ENCODE peak calls at places on chromosomes 7 and 10, in six cellular contexts. C, L, T, A, S and W are unnamed samples.

GRCh38 chr7:156194813-156195212 is 382.6 kb upstream of the SHH start:
- DNase-seq in T (no peak), L (no peak), S (no peak), C (no peak), A (no peak), W (no peak)

GRCh38 chr7:144436500-144436899 is 33.0 kb upstream of the NOBOX start:
- DNase-seq in C (no peak), T (no peak), A (no peak), L (no peak), S (no peak), W (no peak)

GRCh38 chr7:87218941-87219544 is 489 bp downstream of the TMEM243 start:
- DNase-seq in S (peak), A (no peak), T (peak), L (peak), C (peak), W (peak)

GRCh38 chr7:121714559-121715303 is 158.2 kb upstream of the PTPRZ1 start:
- DNase-seq in C (no peak), A (no peak), T (no peak), L (no peak), S (peak), W (no peak)

GRCh38 chr10:125012851-125013528 is 71.1 kb downstream of the ZRANB1 start:
- DNase-seq in T (no peak), S (no peak), C (peak), L (no peak), A (no peak), W (no peak)

GRCh38 chr7:129098409-129099084 is 43.6 kb upstream of the TNPO3 start:
- DNase-seq in C (no peak), L (no peak), T (no peak), A (no peak), S (peak), W (no peak)

GRCh38 chr7:143492043-143492471 is 14.4 kb downstream of the TAS2R41 start:
- DNase-seq in C (no peak), A (no peak), S (no peak), T (no peak), L (no peak), W (no peak)

GRCh38 chr7:112891698-112892097 is 101.5 kb upstream of the TMEM168 start:
- DNase-seq in C (no peak), L (no peak), S (no peak), T (no peak), A (no peak), W (no peak)

GRCh38 chr10:15348579-15348978 is 22.5 kb downstream of the FAM171A1 start:
- DNase-seq in C (no peak), L (no peak), T (peak), S (peak), A (no peak), W (no peak)

GRCh38 chr7:28749673-28750072 is 208.5 kb downstream of the TRIL start:
- DNase-seq in L (no peak), T (no peak), A (no peak), C (no peak), S (no peak), W (no peak)

GRCh38 chr10:60377955-60378354 is 11.7 kb downstream of the ANK3 start:
- DNase-seq in C (no peak), T (no peak), S (no peak), L (no peak), A (no peak), W (no peak)

GRCh38 chr10:43251664-43252165 is 15.2 kb downstream of the RASGEF1A start:
- DNase-seq in T (no peak), A (no peak), C (no peak), L (no peak), S (no peak), W (no peak)

GRCh38 chr7:108614903-108615302 is 45.2 kb downstream of the DNAJB9 start:
- DNase-seq in S (peak), C (no peak), T (no peak), L (no peak), A (no peak), W (no peak)

GRCh38 chr10:123642293-123642692 is 23.9 kb upstream of the GPR26 start:
- DNase-seq in C (no peak), A (no peak), S (peak), T (no peak), L (no peak), W (no peak)

GRCh38 chr10:114244126-114244525 is 5.1 kb downstream of the VWA2 start:
- DNase-seq in T (no peak), A (no peak), S (no peak), L (no peak), C (no peak), W (no peak)

GRCh38 chr10:100828744-100829102 is 83.3 kb downstream of the PAX2 start:
- DNase-seq in L (no peak), C (no peak), T (no peak), S (peak), A (no peak), W (peak)

GRCh38 chr7:149776305-149776704 is 2.9 kb upstream of the ZNF467 start:
- DNase-seq in A (no peak), L (peak), S (no peak), C (peak), T (peak), W (no peak)

GRCh38 chr7:157738064-157738460 is 401.3 kb downstream of the DNAJB6 start:
- DNase-seq in A (no peak), L (no peak), S (peak), C (no peak), T (no peak), W (no peak)

GRCh38 chr7:17781491-17782215 is 158.6 kb downstream of the SNX13 start:
- DNase-seq in A (peak), S (no peak), T (no peak), C (no peak), L (no peak), W (no peak)

GRCh38 chr10:129921801-129922597 is 42.1 kb downstream of the EBF3 start:
- DNase-seq in T (peak), S (no peak), L (peak), A (no peak), C (no peak), W (no peak)

GRCh38 chr10:102603946-102604345 is 40.3 kb upstream of the TRIM8 start:
- DNase-seq in C (no peak), A (no peak), L (no peak), S (no peak), T (peak), W (no peak)

GRCh38 chr7:130299909-130300308 is 6.9 kb downstream of the CPA4 start:
- DNase-seq in T (no peak), S (no peak), A (no peak), L (no peak), C (no peak), W (no peak)

GRCh38 chr7:14420768-14421167 is 431.3 kb upstream of the ETV1 start:
- DNase-seq in T (no peak), A (no peak), L (no peak), C (no peak), S (peak), W (no peak)

DNA sequence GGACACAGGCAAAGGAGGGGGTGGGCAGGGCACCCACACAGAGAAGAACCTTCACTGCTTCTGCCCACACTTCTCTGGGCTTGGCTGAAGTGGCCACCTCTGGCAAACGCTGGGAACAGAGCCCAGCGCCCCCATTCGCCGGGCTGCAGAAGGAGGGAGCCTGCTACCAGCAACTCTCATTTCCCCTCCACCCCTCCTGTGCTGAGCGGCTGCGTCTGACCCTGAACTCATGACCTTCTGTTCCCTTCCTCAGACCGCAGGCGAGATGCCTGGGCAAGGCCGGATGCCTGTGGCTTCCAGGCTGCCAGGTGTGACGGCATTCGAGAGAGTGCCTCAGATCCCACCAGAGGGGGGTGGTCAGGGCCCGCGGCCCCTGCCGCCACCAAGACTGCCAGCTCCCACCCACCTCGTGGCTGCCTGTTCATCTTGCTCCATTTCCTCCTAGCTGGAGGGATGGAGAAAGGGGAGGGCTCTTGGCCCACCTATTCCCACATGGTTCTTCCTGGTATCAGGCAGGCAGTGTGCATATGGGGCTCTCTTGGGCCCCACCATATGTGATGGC is 19.8 kb downstream of the DNAJB12 start:
- DNase-seq in S (peak), T (peak), L (peak), A (peak), C (peak), W (peak)
- TF ChIP-seq CTCF in S (no peak), T (no peak), L (no peak), A (no peak), C (peak), W (peak)

GRCh38 chr7:76260171-76260703 is 42.2 kb upstream of the HSPB1 start:
- DNase-seq in S (peak), L (no peak), C (no peak), T (no peak), A (no peak), W (peak)

GRCh38 chr7:76259124-76260086 is 43.1 kb upstream of the HSPB1 start:
- DNase-seq in L (no peak), A (no peak), C (no peak), S (peak), T (no peak), W (no peak)

GRCh38 chr7:76254781-76255180 is 47.7 kb upstream of the HSPB1 start:
- DNase-seq in A (no peak), L (no peak), T (no peak), C (no peak), S (no peak), W (no peak)

GRCh38 chr7:76261329-76261728 is 41.1 kb upstream of the HSPB1 start:
- DNase-seq in C (no peak), A (no peak), S (no peak), L (no peak), T (no peak), W (no peak)

GRCh38 chr7:76257973-76258372 is 44.5 kb upstream of the HSPB1 start:
- DNase-seq in A (no peak), T (no peak), C (no peak), S (no peak), L (no peak), W (no peak)
- TF ChIP-seq CTCF in A (no peak), T (no peak), C (no peak), S (peak), L (no peak), W (no peak)

DNA sequence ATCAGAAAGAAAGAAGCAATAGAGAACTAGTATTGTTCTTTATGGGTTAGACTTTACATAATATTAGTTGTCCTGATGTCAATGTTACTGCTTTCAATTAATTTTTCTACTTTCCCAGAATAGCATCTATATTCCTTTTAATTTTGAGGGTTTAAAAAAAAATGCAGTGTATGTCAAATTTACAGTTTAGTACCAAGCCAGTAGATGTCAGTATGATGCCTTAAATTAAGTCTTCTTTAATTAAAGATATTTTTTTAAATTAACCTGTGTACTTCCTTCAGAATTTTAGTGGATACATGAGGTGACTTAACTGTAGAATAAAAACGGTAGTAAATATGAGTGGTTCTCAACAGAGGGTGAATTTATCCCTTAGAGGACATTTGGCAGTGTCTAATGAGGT is 35.2 kb upstream of the STOX1 start:
- DNase-seq in L (no peak), C (no peak), S (peak), A (no peak), T (no peak), W (no peak)
- TF ChIP-seq CTCF in L (no peak), C (no peak), S (peak), A (no peak), T (peak), W (no peak)

DNA sequence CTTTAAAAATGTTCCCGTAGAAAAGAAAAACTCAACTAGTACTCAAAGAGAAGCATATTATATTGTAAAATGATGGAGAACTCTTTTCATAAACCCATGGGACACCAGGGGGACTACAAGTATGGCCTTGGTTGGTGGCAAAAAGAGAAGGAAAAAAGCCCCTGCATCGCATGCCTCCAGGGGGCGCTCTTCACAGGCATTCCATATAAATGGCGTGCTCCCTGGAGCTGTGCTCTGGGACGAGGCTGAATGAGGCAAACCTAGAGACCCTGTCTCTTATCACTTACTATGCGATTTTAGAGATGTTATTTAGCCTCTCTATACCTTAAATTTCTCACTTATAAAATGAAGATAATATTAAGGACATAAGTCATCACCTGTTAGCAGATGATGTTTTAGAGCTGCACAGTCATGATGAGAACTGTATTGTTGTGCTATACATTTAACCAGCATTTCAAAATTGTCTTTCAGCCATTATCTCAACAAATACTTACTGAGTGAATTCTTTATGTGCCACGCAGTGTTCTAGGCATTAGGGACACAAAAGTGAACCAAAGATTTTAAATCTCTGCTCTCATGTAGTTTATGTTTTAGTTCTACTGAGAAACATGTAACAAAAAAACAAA is 105.8 kb downstream of the ARHGAP21 start:
- DNase-seq in T (peak), A (no peak), C (peak), S (peak), L (no peak), W (peak)
- TF ChIP-seq CTCF in T (peak), A (peak), C (peak), S (peak), L (peak), W (peak)

GRCh38 chr10:103715430-103715829 is 139.9 kb downstream of the SH3PXD2A start:
- DNase-seq in T (no peak), A (peak), L (no peak), S (no peak), C (no peak), W (no peak)

GRCh38 chr10:103714232-103714891 is 141.0 kb downstream of the SH3PXD2A start:
- DNase-seq in C (no peak), T (no peak), A (no peak), L (no peak), S (no peak), W (no peak)

GRCh38 chr10:103718247-103718620 is 137.1 kb downstream of the SH3PXD2A start:
- DNase-seq in S (no peak), C (no peak), L (no peak), T (no peak), A (no peak), W (no peak)

GRCh38 chr10:103717341-103718246 is 137.8 kb downstream of the SH3PXD2A start:
- DNase-seq in A (no peak), S (peak), T (no peak), L (no peak), C (no peak), W (no peak)

GRCh38 chr10:103716206-103717160 is 138.9 kb downstream of the SH3PXD2A start:
- DNase-seq in S (peak), L (no peak), T (no peak), C (no peak), A (no peak), W (no peak)
- TF ChIP-seq CTCF in S (no peak), L (no peak), T (no peak), C (no peak), A (no peak), W (no peak)

DNA sequence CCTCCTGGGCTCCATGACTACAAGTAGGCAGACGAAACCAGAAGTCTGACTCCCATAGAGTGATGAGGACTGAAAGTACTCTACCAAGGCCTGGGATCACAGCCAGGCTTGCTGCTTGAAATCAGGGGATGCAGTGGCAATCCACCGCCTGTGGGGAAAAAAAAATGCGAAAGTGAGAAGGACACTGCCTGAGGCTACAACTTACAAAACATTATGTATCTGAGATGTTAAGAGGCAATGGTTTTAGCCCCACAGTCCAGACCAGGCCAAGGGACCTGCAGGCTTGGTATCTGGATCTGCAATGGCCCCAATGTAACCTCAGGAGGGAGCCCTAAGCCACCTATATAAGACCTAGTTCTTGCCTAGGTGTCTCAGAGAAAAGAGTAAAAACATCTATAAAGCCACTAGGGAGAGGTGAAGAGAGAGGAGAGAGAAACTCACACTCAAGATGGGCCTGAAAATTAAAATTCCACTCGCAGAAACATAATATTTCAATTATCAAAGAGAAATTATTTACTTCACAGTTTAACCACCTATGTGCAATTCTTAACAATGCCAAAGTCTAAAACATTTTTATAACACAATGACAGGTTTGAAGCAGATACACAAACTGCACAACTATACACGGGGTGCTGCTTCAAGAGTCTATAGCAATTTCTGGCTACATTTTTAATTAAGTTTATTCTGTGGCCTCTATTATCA is 13.9 kb downstream of the DNAJC1 start:
- DNase-seq in S (peak), C (peak), A (peak), T (peak), L (peak), W (peak)
- TF ChIP-seq CTCF in S (peak), C (peak), A (peak), T (peak), L (peak), W (peak)

GRCh38 chr7:47597379-47597778 is 15.5 kb upstream of the TNS3 start:
- DNase-seq in T (no peak), A (no peak), C (no peak), S (no peak), L (no peak), W (no peak)

GRCh38 chr7:47600199-47601118 is 18.5 kb upstream of the TNS3 start:
- DNase-seq in S (no peak), L (no peak), A (no peak), C (no peak), T (no peak), W (no peak)

GRCh38 chr7:47601119-47601880 is 19.4 kb upstream of the TNS3 start:
- DNase-seq in A (no peak), L (no peak), T (no peak), C (no peak), S (no peak), W (no peak)

GRCh38 chr7:47594406-47594805 is 12.5 kb upstream of the TNS3 start:
- DNase-seq in L (no peak), T (no peak), S (no peak), A (no peak), C (no peak), W (no peak)

GRCh38 chr7:47596502-47597202 is 14.7 kb upstream of the TNS3 start:
- DNase-seq in L (no peak), S (peak), T (no peak), C (no peak), A (no peak), W (no peak)
- TF ChIP-seq CTCF in L (no peak), S (no peak), T (no peak), C (no peak), A (no peak), W (no peak)

GRCh38 chr10:65620404-65621048 is 1305.3 kb upstream of the LRRTM3 start:
- DNase-seq in C (no peak), A (no peak), L (no peak), S (no peak), T (no peak), W (no peak)

GRCh38 chr10:65618125-65618524 is 1307.7 kb upstream of the LRRTM3 start:
- DNase-seq in C (no peak), T (no peak), S (no peak), A (no peak), L (no peak), W (no peak)

GRCh38 chr10:65622608-65623007 is 1303.2 kb upstream of the LRRTM3 start:
- DNase-seq in T (no peak), A (no peak), C (no peak), S (no peak), L (no peak), W (no peak)
- TF ChIP-seq CTCF in T (no peak), A (no peak), C (no peak), S (no peak), L (no peak), W (no peak)